ENCODE peak calls at places on chromosomes 5 and 9, in four cellular contexts. N is fibroblast of lung, U is H1, T is K562. Q is an unnamed sample. For H3K79me2, the result is how much of the 10 kb centered on the place peaks cover.

GRCh38 chr5:135158315-135158697 is 124.3 kb upstream of the PITX1 start:
- DNase-seq in U (no peak), T (no peak), N (no peak), Q (no peak)

GRCh38 chr9:113988385-113988784 is 89.7 kb downstream of the AMBP start:
- DNase-seq in U (no peak), T (no peak), N (no peak), Q (no peak)

GRCh38 chr9:96141666-96142065 is 160.3 kb downstream of the HSD17B3 start:
- DNase-seq in N (no peak), T (no peak), U (no peak), Q (no peak)

GRCh38 chr9:95138474-95138873 is 179.0 kb downstream of the FANCC start:
- DNase-seq in T (no peak), U (no peak), N (peak), Q (no peak)

GRCh38 chr9:6498982-6499381 is 86.0 kb downstream of the UHRF2 start:
- DNase-seq in T (no peak), N (peak), U (no peak), Q (no peak)

GRCh38 chr9:125805057-125805456 is 57.9 kb downstream of the PBX3 start:
- DNase-seq in U (no peak), N (peak), T (no peak), Q (no peak)

GRCh38 chr5:134851307-134851923 is 5.6 kb downstream of the C5orf24 start:
- DNase-seq in N (peak), U (no peak), T (peak), Q (peak)

GRCh38 chr9:109063765-109064164 is 50.5 kb upstream of the CTNNAL1 start:
- DNase-seq in U (no peak), N (peak), T (no peak), Q (no peak)

GRCh38 chr5:81164466-81164865 is 68.7 kb upstream of the CKMT2 start:
- DNase-seq in U (no peak), T (no peak), N (peak), Q (no peak)

GRCh38 chr9:117825609-117826347 is 121.6 kb downstream of the TLR4 start:
- DNase-seq in N (no peak), T (no peak), U (no peak), Q (no peak)

GRCh38 chr5:34684281-34684979 is 28.3 kb downstream of the RAI14 start:
- DNase-seq in N (peak), T (no peak), U (no peak), Q (peak)

GRCh38 chr5:119267958-119268386 is 87.8 kb upstream of the TNFAIP8 start:
- DNase-seq in U (peak), T (peak), N (peak), Q (peak)

GRCh38 chr5:15545082-15545481 is 45.1 kb downstream of the FBXL7 start:
- DNase-seq in N (no peak), U (no peak), T (no peak), Q (no peak)

GRCh38 chr9:97758334-97758916 is 61.3 kb upstream of the XPA start:
- DNase-seq in U (no peak), T (no peak), N (no peak), Q (no peak)

GRCh38 chr9:79615038-79615437 is 43.3 kb downstream of the TLE4 start:
- DNase-seq in N (no peak), T (no peak), U (no peak), Q (no peak)

GRCh38 chr9:86604741-86605140 is 250.5 kb upstream of the TUT7 start:
- DNase-seq in N (peak), U (no peak), T (no peak), Q (no peak)

GRCh38 chr5:27093296-27093695 is 54.9 kb upstream of the CDH9 start:
- DNase-seq in N (no peak), T (no peak), U (no peak), Q (no peak)

GRCh38 chr5:119743927-119744326 is 114.6 kb downstream of the FAM170A start:
- DNase-seq in U (no peak), T (peak), N (no peak), Q (peak)

GRCh38 chr5:131252824-131253171 is 11.1 kb upstream of the CDC42SE2 start:
- DNase-seq in N (no peak), T (peak), U (no peak), Q (no peak)

GRCh38 chr5:37735649-37736347 is 104.0 kb downstream of the GDNF start:
- DNase-seq in T (peak), N (peak), U (no peak), Q (no peak)

GRCh38 chr5:154503698-154504039 is 25.6 kb upstream of the HAND1 start:
- DNase-seq in U (no peak), N (no peak), T (no peak), Q (no peak)

GRCh38 chr5:143247134-143247815 is 156.2 kb downstream of the NR3C1 start:
- DNase-seq in N (no peak), U (no peak), T (no peak), Q (no peak)

GRCh38 chr5:143243103-143243502 is 160.4 kb downstream of the NR3C1 start:
- DNase-seq in T (no peak), N (no peak), U (no peak), Q (no peak)

GRCh38 chr5:143244000-143244736 is 159.3 kb downstream of the NR3C1 start:
- DNase-seq in N (peak), T (no peak), U (no peak), Q (peak)

GRCh38 chr5:143245929-143246561 is 157.4 kb downstream of the NR3C1 start:
- DNase-seq in T (peak), N (peak), U (no peak), Q (peak)

DNA sequence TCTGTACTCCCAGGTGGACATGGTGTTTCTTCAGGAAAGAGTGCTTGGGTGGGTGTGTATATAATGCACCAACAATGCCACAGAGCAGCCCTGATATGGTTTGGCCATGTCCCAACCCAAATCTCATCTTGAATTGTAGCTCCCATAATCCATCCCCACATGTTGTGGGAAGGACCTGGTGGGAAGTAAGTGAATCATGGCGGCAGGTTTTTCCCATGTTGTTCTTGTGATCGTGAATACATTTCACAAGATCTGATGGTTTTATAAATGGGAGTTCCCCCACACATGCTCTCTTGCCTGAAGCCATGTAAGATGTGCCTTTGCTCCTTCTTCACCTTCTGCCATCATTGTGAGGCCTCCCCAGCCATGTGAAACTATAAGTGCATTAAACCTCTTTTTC is 158.5 kb downstream of the NR3C1 start:
- DNase-seq in T (no peak), U (no peak), N (peak), Q (peak)
- H3K4me2 ChIP-seq in T (no peak), U (no peak), N (peak), Q (peak)

DNA sequence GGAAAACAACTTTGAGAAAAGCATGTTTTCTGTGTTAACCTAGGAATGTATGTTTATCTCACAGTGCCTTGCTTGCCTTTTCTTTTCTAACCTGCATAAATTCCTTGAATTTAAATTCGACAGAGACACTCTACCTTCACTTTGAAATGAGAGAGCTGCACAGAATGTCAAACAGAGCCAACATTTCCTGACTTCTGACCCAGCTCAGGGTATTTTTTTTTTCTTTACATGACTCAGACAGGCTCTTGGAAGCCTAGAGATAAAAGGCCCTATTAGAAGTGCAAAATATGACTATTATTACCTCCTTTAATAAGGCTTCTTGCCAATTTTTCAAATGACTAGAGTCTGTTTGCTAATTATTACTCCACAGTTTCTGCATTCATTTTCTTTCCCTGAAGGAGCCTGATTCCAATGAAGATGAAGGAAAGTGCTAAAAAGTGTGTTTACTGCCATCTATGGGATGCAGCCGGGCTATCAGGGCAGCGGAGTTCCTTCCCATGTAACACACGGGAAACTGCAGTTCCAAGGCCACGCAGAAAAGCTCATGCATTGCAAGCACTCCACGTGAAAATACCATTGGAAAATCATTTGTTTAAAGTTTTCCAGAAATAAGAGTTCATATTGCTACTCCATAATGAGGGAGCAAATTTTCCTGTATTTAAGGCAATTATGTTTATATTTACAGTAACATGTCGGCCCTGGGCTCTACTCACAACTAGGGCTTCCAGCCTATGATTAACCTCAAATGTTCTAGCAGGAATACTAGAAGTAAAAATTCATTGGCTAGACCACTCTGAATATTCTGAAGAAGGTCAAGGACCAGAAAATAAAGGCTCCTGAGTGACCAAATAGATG is 485.6 kb downstream of the ZSWIM6 start:
- DNase-seq in N (peak), U (no peak), T (peak), Q (peak)
- H3K27ac ChIP-seq in N (no peak), U (no peak), T (no peak), Q (no peak)

GRCh38 chr9:92968081-92968480 is 20.8 kb downstream of the FGD3 start:
- DNase-seq in U (no peak), N (no peak), T (no peak), Q (no peak)
- H3K79me2 ChIP-seq in U (under half), N (under half), T (under half), Q (under half)

DNA sequence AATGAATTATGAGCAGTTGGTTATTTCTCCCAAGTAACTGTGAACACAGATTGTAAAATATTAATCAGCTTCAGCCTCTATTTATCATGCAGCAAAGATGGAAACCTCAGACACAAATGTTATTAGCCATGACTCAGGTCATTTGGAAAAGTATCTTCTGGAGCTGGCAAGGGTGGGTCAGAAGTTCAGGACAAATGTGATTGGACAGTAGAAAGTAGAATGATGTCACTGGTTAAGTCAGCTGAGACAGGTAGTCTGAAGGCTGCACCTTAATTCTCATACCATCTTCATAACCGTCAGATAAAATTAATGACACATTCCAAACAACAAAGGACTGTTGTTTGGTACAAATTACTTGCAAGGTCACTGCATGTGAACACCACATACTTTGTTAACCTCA is 140.2 kb downstream of the EMB start:
- DNase-seq in N (no peak), U (no peak), T (no peak), Q (no peak)
- H3K4me2 ChIP-seq in N (no peak), U (no peak), T (no peak), Q (no peak)

GRCh38 chr9:69317894-69318293 is 7.1 kb upstream of the ENTREP1 start:
- DNase-seq in U (no peak), N (no peak), T (no peak), Q (no peak)

GRCh38 chr9:69323886-69324285 is 1.1 kb upstream of the ENTREP1 start:
- DNase-seq in T (no peak), U (no peak), N (no peak), Q (no peak)

GRCh38 chr9:69322256-69322655 is 2.8 kb upstream of the ENTREP1 start:
- DNase-seq in T (no peak), N (no peak), U (no peak), Q (no peak)

GRCh38 chr9:69317081-69317480 is 7.9 kb upstream of the ENTREP1 start:
- DNase-seq in N (peak), T (no peak), U (no peak), Q (no peak)

GRCh38 chr9:69319324-69320040 is 5.5 kb upstream of the ENTREP1 start:
- DNase-seq in T (no peak), N (no peak), U (no peak), Q (no peak)
- H3K27ac ChIP-seq in T (no peak), N (no peak), U (no peak), Q (no peak)

Q was measured in PC-9.